ENCODE peak calls at places on chromosomes 13 and 19, in ten cellular contexts. C is SK-N-DZ; A is ecto neural progenitor cell; H is NCI-H774; D is iPS DF 6.9; K is midbrain; R is NCI-H1092 treated with DMSO at 0.1 percent for 48 hours; F is endothelial cell; B is CD4-positive, alpha-beta T cell; T is putamen. E is an unnamed sample.

GRCh38 chr19:44623080-44623479 is 9.7 kb downstream of the IGSF23 start:
- DNase-seq in C (no peak), A (no peak), H (no peak), D (no peak), K (no peak), R (no peak), F (peak; percentile 34), B (no peak), T (no peak), E (no peak)

GRCh38 chr19:45264781-45265317 is 13.8 kb downstream of the MARK4 start:
- DNase-seq in C (no peak), A (no peak), H (no peak), D (no peak), K (no peak), R (no peak), F (no peak), B (no peak), T (no peak), E (no peak)

GRCh38 chr19:30662211-30662861 is 290.2 kb downstream of the ZNF536 start:
- DNase-seq in C (no peak), A (no peak), H (no peak), D (no peak), K (no peak), R (no peak), F (no peak), B (no peak), T (no peak), E (no peak)

GRCh38 chr13:59111711-59112110 is 1052.0 kb downstream of the DIAPH3 start:
- DNase-seq in C (peak; percentile 18), A (no peak), H (no peak), D (no peak), K (no peak), R (no peak), F (no peak), B (no peak), T (no peak), E (no peak)

GRCh38 chr13:62113145-62113544 is 697.5 kb upstream of the PCDH20 start:
- DNase-seq in C (no peak), A (no peak), H (no peak), D (no peak), K (no peak), R (no peak), F (no peak), B (no peak), T (no peak), E (no peak)

GRCh38 chr13:32938907-32939306 is 77.3 kb upstream of the KL start:
- DNase-seq in C (no peak), A (no peak), H (no peak), D (no peak), K (no peak), R (no peak), F (no peak), B (no peak), T (no peak), E (no peak)

GRCh38 chr19:16402076-16402475 is 69.7 kb downstream of the EPS15L1 start:
- DNase-seq in C (no peak), A (no peak), H (no peak), D (no peak), K (no peak), R (no peak), F (no peak), B (no peak), T (no peak), E (no peak)

GRCh38 chr13:114155923-114156883 is 22.9 kb upstream of the CFAP97D2 start:
- DNase-seq in C (no peak), A (peak; percentile 30), H (no peak), D (no peak), K (no peak), R (no peak), F (no peak), B (no peak), T (no peak), E (no peak)

GRCh38 chr19:40089462-40089861 is 1.3 kb downstream of the ZNF780A start:
- DNase-seq in C (no peak), A (no peak), H (no peak), D (no peak), K (no peak), R (no peak), F (no peak), B (no peak), T (no peak), E (no peak)

GRCh38 chr13:20472531-20472930 is 53.1 kb downstream of the CRYL1 start:
- DNase-seq in C (no peak), A (no peak), H (no peak), D (no peak), K (no peak), R (no peak), F (no peak), B (no peak), T (no peak), E (no peak)

GRCh38 chr13:51804295-51805172 is 571 bp upstream of the DHRS12 start:
- DNase-seq in C (no peak), A (no peak), H (no peak), D (no peak), K (peak; percentile 73), R (peak; percentile 55), F (no peak), B (peak; percentile 26), T (peak; percentile 55), E (no peak)

GRCh38 chr13:113410472-113411201 is 42.7 kb downstream of the ADPRHL1 start:
- DNase-seq in C (no peak), A (no peak), H (no peak), D (no peak), K (no peak), R (no peak), F (no peak), B (no peak), T (no peak), E (no peak)

GRCh38 chr13:23558675-23559536 is 11.3 kb upstream of the TNFRSF19 start:
- DNase-seq in C (peak; percentile 83), A (no peak), H (no peak), D (no peak), K (peak; percentile 12), R (peak; percentile 87), F (no peak), B (no peak), T (no peak), E (no peak)

GRCh38 chr19:32674153-32674958 is 624 bp downstream of the ANKRD27 start:
- DNase-seq in C (no peak), A (no peak), H (no peak), D (no peak), K (peak; percentile 4), R (no peak), F (peak; percentile 7), B (no peak), T (no peak), E (no peak)

GRCh38 chr13:45048890-45049407 is 59.6 kb downstream of the GPALPP1 start:
- DNase-seq in C (no peak), A (no peak), H (no peak), D (no peak), K (no peak), R (no peak), F (no peak), B (no peak), T (no peak), E (no peak)

GRCh38 chr13:22812793-22813192 is 368.0 kb upstream of the SGCG start:
- DNase-seq in C (no peak), A (no peak), H (no peak), D (no peak), K (no peak), R (peak; percentile 18), F (no peak), B (no peak), T (no peak), E (peak; percentile 97)

GRCh38 chr19:47512183-47512947 is 2.5 kb downstream of the NAPA start:
- DNase-seq in C (no peak), A (no peak), H (no peak), D (no peak), K (no peak), R (no peak), F (no peak), B (no peak), T (no peak), E (peak; percentile 50)

GRCh38 chr13:72805663-72806341 is 23.9 kb downstream of the PIBF1 start:
- DNase-seq in C (no peak), A (no peak), H (no peak), D (no peak), K (no peak), R (no peak), F (no peak), B (no peak), T (no peak), E (no peak)

GRCh38 chr19:18878058-18878797 is 17.7 kb downstream of the CERS1 start:
- DNase-seq in C (no peak), A (no peak), H (no peak), D (no peak), K (no peak), R (no peak), F (no peak), B (no peak), T (no peak), E (no peak)

GRCh38 chr13:113225515-113225914 is 16.1 kb downstream of the CUL4A start:
- DNase-seq in C (no peak), A (no peak), H (no peak), D (no peak), K (no peak), R (no peak), F (no peak), B (no peak), T (no peak), E (no peak)

GRCh38 chr19:12647490-12648071 is 19.0 kb downstream of the MAN2B1 start:
- DNase-seq in C (no peak), A (peak; percentile 79), H (peak; percentile 56), D (no peak), K (no peak), R (peak; percentile 58), F (no peak), B (peak; percentile 23), T (no peak), E (no peak)

GRCh38 chr19:31974290-31974689 is 371.1 kb upstream of the ZNF507 start:
- DNase-seq in C (no peak), A (no peak), H (no peak), D (no peak), K (no peak), R (no peak), F (no peak), B (no peak), T (no peak), E (no peak)

GRCh38 chr13:49681837-49682236 is 9.4 kb downstream of the EBPL start:
- DNase-seq in C (no peak), A (no peak), H (peak; percentile 9), D (no peak), K (no peak), R (peak; percentile 13), F (no peak), B (no peak), T (no peak), E (no peak)

GRCh38 chr19:43765109-43765876 is 10.5 kb upstream of the SMG9 start:
- DNase-seq in C (no peak), A (no peak), H (no peak), D (no peak), K (no peak), R (no peak), F (no peak), B (peak; percentile 61), T (no peak), E (no peak)